ENCODE peak calls at places on chromosomes 12 and 14, in five cellular contexts. H is RWPE1, Y is HEK293T, W is astrocyte of the spinal cord, F is ACHN. I is an unnamed sample.

GRCh38 chr12:53046655-53047220 is 3.1 kb upstream of the TNS2 start:
- DNase-seq in H (peak; percentile 66), Y (peak; percentile 34), W (peak; percentile 86), F (no peak), I (peak; percentile 92)

GRCh38 chr14:37726708-37727107 is 131.3 kb downstream of the TTC6 start:
- DNase-seq in H (no peak), Y (no peak), W (no peak), F (no peak), I (no peak)

GRCh38 chr12:107379852-107380567 is 286.7 kb upstream of the CRY1 start:
- DNase-seq in H (peak; percentile 73), Y (peak; percentile 54), W (peak; percentile 55), F (peak; percentile 17), I (peak; percentile 47)

GRCh38 chr12:94037444-94037843 is 110.9 kb upstream of the PLXNC1 start:
- DNase-seq in H (no peak), Y (no peak), W (no peak), F (no peak), I (no peak)

GRCh38 chr14:90402009-90402408 is 5.2 kb downstream of the CALM1 start:
- DNase-seq in H (no peak), Y (no peak), W (no peak), F (no peak), I (no peak)

GRCh38 chr12:56282030-56282429 is 15.3 kb downstream of the COQ10A start:
- DNase-seq in H (no peak), Y (no peak), W (no peak), F (no peak), I (no peak)

GRCh38 chr14:38128640-38129039 is 79.1 kb upstream of the SSTR1 start:
- DNase-seq in H (no peak), Y (no peak), W (no peak), F (no peak), I (no peak)

GRCh38 chr14:89721991-89722390 is 232.5 kb downstream of the EFCAB11 start:
- DNase-seq in H (no peak), Y (no peak), W (no peak), F (no peak), I (no peak)

GRCh38 chr14:61099221-61099835 is 118.3 kb downstream of the SLC38A6 start:
- DNase-seq in H (no peak), Y (no peak), W (no peak), F (no peak), I (no peak)

GRCh38 chr12:123078114-123078465 is 72.8 kb downstream of the PITPNM2 start:
- DNase-seq in H (no peak), Y (no peak), W (no peak), F (no peak), I (no peak)

I was measured in fibroblast of lung.